ENCODE peak calls at places on chromosomes 1 and 21, in four cellular contexts. G, P, F and D are unnamed samples.

GRCh38 chr1:64186138-64186897 is 17.1 kb upstream of the UBE2U start:
- DNase-seq in P (no peak), G (no peak), F (no peak), D (no peak)

GRCh38 chr1:184836081-184836480 is 81.4 kb upstream of the EDEM3 start:
- DNase-seq in G (peak), P (no peak), F (no peak), D (no peak)

GRCh38 chr1:21590116-21590905 is 78.8 kb downstream of the RAP1GAP start:
- DNase-seq in P (no peak), G (no peak), F (no peak), D (peak)

GRCh38 chr1:180542530-180543171 is 16.1 kb upstream of the OVAAL start:
- DNase-seq in P (no peak), F (no peak), G (peak), D (no peak)

GRCh38 chr1:224696891-224697765 is 81.0 kb downstream of the CNIH3 start:
- DNase-seq in F (no peak), P (no peak), G (peak), D (no peak)

GRCh38 chr1:210464519-210465039 is 135.9 kb downstream of the HHAT start:
- DNase-seq in F (no peak), G (no peak), P (no peak), D (peak)

GRCh38 chr1:155207578-155208405 is at the start of gene THBS3:
- DNase-seq in P (no peak), G (no peak), F (peak), D (peak)

GRCh38 chr1:226710501-226710900 is 28.6 kb downstream of the ITPKB start:
- DNase-seq in P (no peak), F (no peak), G (no peak), D (no peak)

GRCh38 chr1:153985984-153986761 is at the start of gene RAB13:
- DNase-seq in G (peak), F (peak), P (peak), D (peak)

GRCh38 chr1:10380594-10381275 is 18.1 kb upstream of the PGD start:
- DNase-seq in P (no peak), F (peak), G (peak), D (no peak)

GRCh38 chr21:34986561-34987533 is 62.3 kb downstream of the RUNX1 start:
- DNase-seq in P (peak), G (no peak), F (no peak), D (no peak)

GRCh38 chr1:62082456-62083363 is 111.9 kb upstream of the L1TD1 start:
- DNase-seq in P (peak), G (peak), F (peak), D (peak)